ENCODE peak calls at places on chromosomes 3 and 15, in seven cellular contexts. R, Z, P, I, W, G and J are unnamed samples.

GRCh38 chr3:14674841-14675240 is at the start of gene C3orf20:
- DNase-seq in R (no peak), Z (no peak), P (no peak), I (no peak), W (no peak), G (no peak), J (no peak)

GRCh38 chr15:90895571-90896117 is 7.5 kb upstream of the MAN2A2 start:
- DNase-seq in R (no peak), Z (peak; percentile 28), P (no peak), I (no peak), W (no peak), G (no peak), J (no peak)

GRCh38 chr3:11391930-11392688 is 119.9 kb downstream of the ATG7 start:
- DNase-seq in R (peak; percentile 59), Z (peak; percentile 18), P (no peak), I (peak; percentile 64), W (no peak), G (no peak), J (peak; percentile 5)

GRCh38 chr15:88113909-88114308 is 142.6 kb downstream of the NTRK3 start:
- DNase-seq in R (no peak), Z (peak; percentile 3), P (no peak), I (no peak), W (no peak), G (no peak), J (no peak)

GRCh38 chr3:21059409-21059808 is 691.6 kb downstream of the ZNF385D start:
- DNase-seq in R (no peak), Z (peak; percentile 30), P (no peak), I (peak; percentile 63), W (no peak), G (no peak), J (no peak)

GRCh38 chr3:38829404-38829803 is 13.4 kb upstream of the SCN10A start:
- DNase-seq in R (peak; percentile 89), Z (peak; percentile 89), P (no peak), I (peak; percentile 79), W (no peak), G (peak; percentile 70), J (no peak)

GRCh38 chr15:58521293-58521991 is 89.7 kb downstream of the LIPC start:
- DNase-seq in R (peak; percentile 84), Z (peak; percentile 80), P (peak; percentile 5), I (peak; percentile 51), W (peak; percentile 34), G (peak; percentile 73), J (peak; percentile 98)

GRCh38 chr15:74709011-74709410 is 13.2 kb upstream of the EDC3 start:
- DNase-seq in R (no peak), Z (peak; percentile 45), P (no peak), I (no peak), W (no peak), G (no peak), J (no peak)

GRCh38 chr3:105040026-105040622 is 326.6 kb upstream of the ALCAM start:
- DNase-seq in R (peak; percentile 40), Z (no peak), P (no peak), I (peak; percentile 1), W (no peak), G (no peak), J (no peak)

GRCh38 chr3:63968612-63969350 is 54.5 kb downstream of the PSMD6 start:
- DNase-seq in R (peak; percentile 19), Z (peak; percentile 52), P (no peak), I (no peak), W (no peak), G (no peak), J (no peak)

GRCh38 chr3:157618075-157618760 is 115.0 kb upstream of the VEPH1 start:
- DNase-seq in R (peak; percentile 71), Z (peak; percentile 73), P (no peak), I (peak; percentile 83), W (peak; percentile 61), G (peak; percentile 53), J (peak; percentile 41)

GRCh38 chr3:133855772-133856171 is 39.9 kb downstream of the RAB6B start:
- DNase-seq in R (peak; percentile 12), Z (no peak), P (no peak), I (no peak), W (no peak), G (no peak), J (no peak)

GRCh38 chr15:100073982-100074381 is 267.8 kb downstream of the ADAMTS17 start:
- DNase-seq in R (no peak), Z (no peak), P (no peak), I (no peak), W (no peak), G (no peak), J (peak; percentile 9)

GRCh38 chr15:40064231-40064894 is 25.4 kb upstream of the SRP14 start:
- DNase-seq in R (peak; percentile 73), Z (peak; percentile 69), P (no peak), I (no peak), W (no peak), G (no peak), J (no peak)

GRCh38 chr3:72164635-72164978 is 379.7 kb upstream of the PROK2 start:
- DNase-seq in R (no peak), Z (no peak), P (no peak), I (no peak), W (no peak), G (no peak), J (no peak)

GRCh38 chr3:23002846-23003800 is 200.0 kb upstream of the UBE2E2 start:
- DNase-seq in R (peak; percentile 36), Z (peak; percentile 5), P (no peak), I (peak; percentile 51), W (no peak), G (peak; percentile 23), J (no peak)

GRCh38 chr3:194134231-194134756 is 1.7 kb upstream of the HES1 start:
- DNase-seq in R (no peak), Z (peak; percentile 86), P (no peak), I (peak; percentile 62), W (no peak), G (no peak), J (no peak)

GRCh38 chr3:126342991-126343661 is 14.1 kb downstream of the KLF15 start:
- DNase-seq in R (peak; percentile 5), Z (no peak), P (no peak), I (peak; percentile 59), W (no peak), G (no peak), J (no peak)

GRCh38 chr3:123365450-123366143 is 83.3 kb downstream of the ADCY5 start:
- DNase-seq in R (peak; percentile 21), Z (peak; percentile 30), P (peak; percentile 25), I (no peak), W (peak; percentile 33), G (peak; percentile 38), J (no peak)

GRCh38 chr3:71521940-71522876 is 61.3 kb downstream of the FOXP1 start:
- DNase-seq in R (no peak), Z (no peak), P (no peak), I (no peak), W (no peak), G (no peak), J (no peak)

GRCh38 chr3:88595025-88595424 is 445.3 kb downstream of the C3orf38 start:
- DNase-seq in R (no peak), Z (peak; percentile 4), P (no peak), I (peak; percentile 3), W (no peak), G (peak; percentile 9), J (no peak)

GRCh38 chr15:73601449-73602425 is 31.5 kb downstream of the NPTN start:
- DNase-seq in R (peak; percentile 61), Z (peak; percentile 70), P (no peak), I (peak; percentile 79), W (no peak), G (peak; percentile 69), J (no peak)

GRCh38 chr3:53941945-53942344 is 50.3 kb upstream of the SELENOK start:
- DNase-seq in R (no peak), Z (no peak), P (no peak), I (no peak), W (no peak), G (no peak), J (no peak)

GRCh38 chr3:98791341-98792325 is 28.5 kb downstream of the ST3GAL6 start:
- DNase-seq in R (peak; percentile 40), Z (peak; percentile 34), P (no peak), I (no peak), W (no peak), G (no peak), J (no peak)

GRCh38 chr15:66746231-66746605 is 44.2 kb downstream of the SMAD6 start:
- DNase-seq in R (no peak), Z (no peak), P (no peak), I (no peak), W (no peak), G (no peak), J (no peak)
- H4K20me1 ChIP-seq in R (peaks cover 3% of the 10 kb centered on the region), Z (no peaks in the 10 kb centered on the region), P (no peaks in the 10 kb centered on the region), I (no peaks in the 10 kb centered on the region), W (no peaks in the 10 kb centered on the region), G (peaks cover 74% of the 10 kb centered on the region), J (no peaks in the 10 kb centered on the region)

GRCh38 chr15:76714950-76715349 is 190.2 kb downstream of the SCAPER start:
- DNase-seq in R (no peak), Z (no peak), P (no peak), I (no peak), W (no peak), G (no peak), J (no peak)

DNA sequence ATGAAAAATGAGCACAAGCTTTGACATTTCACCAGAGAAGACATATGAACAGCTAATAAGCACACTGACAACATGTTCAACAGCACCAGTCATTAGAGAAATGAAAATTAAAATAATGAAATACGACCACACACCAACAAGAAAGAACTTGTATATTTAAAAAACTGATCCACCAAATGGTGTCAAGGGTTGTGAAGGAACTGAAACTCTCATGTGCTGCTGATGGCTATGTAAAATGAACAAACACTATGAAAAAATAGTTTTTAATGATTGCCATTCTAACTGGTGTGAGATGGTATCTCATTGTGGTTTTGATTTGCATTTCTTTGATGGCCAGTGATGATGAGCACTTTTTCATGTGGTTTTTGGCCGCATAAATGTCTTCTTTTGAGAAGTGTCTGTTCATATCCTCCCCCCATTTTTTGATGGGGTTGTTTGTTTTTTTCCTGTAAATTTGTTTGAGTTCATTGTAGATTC is 193.8 kb downstream of the SCAPER start:
- DNase-seq in R (no peak), Z (no peak), P (no peak), I (no peak), W (no peak), G (no peak), J (no peak)
- H3K4me2 ChIP-seq in R (no peak overlapping the region), Z (no peak overlapping the region), P (no peak overlapping the region), I (no peak overlapping the region), W (no peak overlapping the region), G (no peak overlapping the region), J (no peak overlapping the region)

GRCh38 chr3:195153121-195153520 is 117.8 kb downstream of the XXYLT1 start:
- DNase-seq in R (peak; percentile 17), Z (no peak), P (no peak), I (peak; percentile 34), W (no peak), G (no peak), J (no peak)
- H3K36me3 ChIP-seq in R (no peaks in the 10 kb centered on the region), Z (no peaks in the 10 kb centered on the region), P (no peaks in the 10 kb centered on the region), I (peaks cover 1% of the 10 kb centered on the region), W (no peaks in the 10 kb centered on the region), G (no peaks in the 10 kb centered on the region), J (no peaks in the 10 kb centered on the region)

GRCh38 chr3:177085784-177086183 is 111.5 kb downstream of the TBL1XR1 start:
- DNase-seq in R (no peak), Z (no peak), P (no peak), I (no peak), W (no peak), G (no peak), J (no peak)
- H4K20me1 ChIP-seq in R (peaks cover 47% of the 10 kb centered on the region), Z (peaks cover 17% of the 10 kb centered on the region), P (peaks cover 6% of the 10 kb centered on the region), I (peaks cover 2% of the 10 kb centered on the region), W (peaks cover 12% of the 10 kb centered on the region), G (peaks cover 39% of the 10 kb centered on the region), J (no peaks in the 10 kb centered on the region)